ENCODE peak calls at places on chromosome 11, in ten cellular contexts. Z is fibroblast of mammary gland, P is psoas muscle, K is astrocyte of the spinal cord, V is lower leg skin, U is A673, F is A549, O is hepatocyte, T is kidney epithelial cell, G is IMR-90. B is an unnamed sample.

GRCh38 chr11:93525601-93526000 is 17.6 kb downstream of the SMCO4 start:
- DNase-seq in T (no peak), Z (peak), F (no peak), P (peak), G (peak), V (no peak), U (no peak), K (peak), O (peak), B (no peak)

GRCh38 chr11:134412508-134413333 is 679 bp upstream of the B3GAT1 start:
- DNase-seq in F (no peak), T (no peak), O (peak), P (no peak), Z (no peak), V (no peak), G (no peak), U (peak), K (no peak), B (no peak)

GRCh38 chr11:69972351-69972802 is 105.7 kb upstream of the ANO1 start:
- DNase-seq in U (no peak), T (no peak), P (no peak), O (peak), Z (no peak), F (no peak), K (no peak), G (no peak), V (no peak), B (no peak)

GRCh38 chr11:19972091-19972490 is 188.2 kb downstream of the DBX1 start:
- DNase-seq in V (no peak), F (no peak), T (no peak), O (no peak), G (no peak), U (no peak), Z (no peak), P (no peak), K (no peak), B (no peak)

GRCh38 chr11:4181780-4182721 is 87.5 kb downstream of the RRM1 start:
- DNase-seq in F (peak), V (no peak), Z (peak), O (peak), T (peak), K (peak), U (peak), G (peak), P (no peak), B (no peak)

GRCh38 chr11:9498457-9499078 is 37.8 kb downstream of the ZNF143 start:
- DNase-seq in K (no peak), O (no peak), Z (no peak), V (no peak), G (no peak), F (no peak), T (no peak), P (no peak), U (no peak), B (no peak)

GRCh38 chr11:7515544-7515943 is 1.7 kb downstream of the PPFIBP2 start:
- DNase-seq in Z (no peak), K (no peak), U (no peak), F (no peak), T (no peak), O (no peak), G (no peak), V (no peak), P (no peak), B (no peak)

GRCh38 chr11:61963016-61963281 is 4.5 kb downstream of the FTH1 start:
- DNase-seq in O (no peak), U (no peak), V (no peak), G (peak), F (no peak), T (no peak), K (no peak), P (no peak), Z (no peak), B (no peak)

GRCh38 chr11:45043755-45044475 is 93.2 kb upstream of the TP53I11 start:
- DNase-seq in T (no peak), K (no peak), U (no peak), V (no peak), Z (no peak), G (no peak), P (no peak), F (no peak), O (no peak), B (no peak)

GRCh38 chr11:110479070-110479444 is 49.3 kb downstream of the FDX1 start:
- DNase-seq in U (peak), Z (no peak), G (no peak), K (peak), O (no peak), P (no peak), F (no peak), V (no peak), T (no peak), B (no peak)

GRCh38 chr11:9529333-9529648 is 44.2 kb upstream of the WEE1 start:
- DNase-seq in G (no peak), K (no peak), P (peak), V (no peak), T (no peak), U (peak), Z (peak), F (no peak), O (no peak), B (no peak)

GRCh38 chr11:116694017-116694725 is 78.6 kb downstream of the BUD13 start:
- DNase-seq in V (no peak), K (no peak), F (no peak), T (no peak), O (no peak), Z (no peak), U (no peak), P (no peak), G (no peak), B (no peak)

GRCh38 chr11:33620423-33621120 is 80.1 kb downstream of the C11orf91 start:
- DNase-seq in P (no peak), V (no peak), O (no peak), U (peak), Z (peak), T (peak), F (no peak), G (peak), K (peak), B (no peak)

GRCh38 chr11:17371614-17372013 is 16.8 kb downstream of the KCNJ11 start:
- DNase-seq in V (no peak), O (no peak), T (no peak), F (peak), P (no peak), K (peak), Z (peak), U (peak), G (peak), B (no peak)

GRCh38 chr11:17498058-17498457 is 21.4 kb upstream of the ABCC8 start:
- DNase-seq in U (no peak), G (no peak), V (no peak), T (no peak), P (no peak), Z (no peak), K (no peak), O (no peak), F (no peak), B (no peak)

GRCh38 chr11:22192642-22193347 is at the start of gene ANO5:
- DNase-seq in Z (no peak), G (no peak), K (no peak), F (peak), U (peak), O (peak), P (peak), V (peak), T (no peak), B (no peak)

GRCh38 chr11:19472679-19473078 is 231.9 kb upstream of the E2F8 start:
- DNase-seq in Z (peak), V (no peak), F (no peak), O (no peak), G (no peak), K (peak), T (no peak), U (peak), P (no peak), B (no peak)

GRCh38 chr11:130726234-130726559 is 190.1 kb downstream of the SNX19 start:
- DNase-seq in O (peak), V (no peak), K (peak), P (peak), F (no peak), T (no peak), U (no peak), G (peak), Z (peak), B (no peak)

DNA sequence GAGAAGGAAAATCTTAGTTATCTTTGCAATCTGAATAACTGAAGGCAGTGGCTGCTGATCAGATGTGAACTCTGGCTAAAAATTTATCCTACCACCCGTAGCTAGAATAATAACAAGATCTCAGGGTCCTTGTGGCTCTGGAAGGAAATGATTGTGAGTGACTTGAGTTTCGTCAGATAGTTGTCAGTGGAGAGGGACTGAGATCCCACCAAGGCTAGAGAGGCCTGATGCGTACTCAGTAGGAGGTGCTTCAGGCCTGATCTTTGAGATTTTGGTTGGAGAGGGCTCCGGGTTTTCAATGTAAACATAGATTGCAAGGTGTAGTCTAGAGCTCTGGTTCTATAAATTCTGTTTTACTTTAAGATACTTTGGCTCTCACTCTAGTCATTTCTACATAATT is 1.4 kb downstream of the MADD start:
- DNase-seq in V (no peak), T (no peak), G (no peak), F (no peak), U (no peak), O (no peak), Z (no peak), P (no peak), K (no peak), B (no peak)
- TF ChIP-seq CTCF in V (no peak), T (no peak), G (no peak), F (no peak), U (no peak), O (no peak), Z (no peak), P (no peak), K (no peak), B (no peak)

GRCh38 chr11:65574963-65575567 is 788 bp upstream of the EHBP1L1 start:
- DNase-seq in U (peak), V (no peak), G (no peak), Z (peak), P (no peak), K (no peak), O (peak), T (no peak), F (no peak), B (no peak)
- H3K4me3 ChIP-seq in U (peak), V (peak), G (peak), Z (peak), P (peak), K (peak), O (peak), T (peak), F (peak), B (peak)

DNA sequence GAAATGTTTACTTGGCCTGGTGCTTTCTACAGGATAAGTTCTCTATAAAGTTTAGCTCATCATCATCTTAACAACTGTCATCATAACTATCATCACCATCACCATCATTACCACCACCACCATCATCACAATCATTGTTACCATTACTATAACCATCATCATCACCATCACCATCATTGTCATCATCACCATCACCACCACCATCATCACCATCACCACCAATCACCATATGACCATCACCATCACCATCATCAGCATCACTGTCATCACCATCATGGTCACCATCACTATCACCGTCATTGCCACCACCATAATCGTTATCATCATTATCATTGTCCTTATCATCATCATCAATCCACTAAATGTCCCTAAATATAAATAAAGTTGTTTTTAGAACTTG is 54.9 kb downstream of the DHCR7 start:
- DNase-seq in P (no peak), Z (no peak), F (no peak), O (no peak), V (no peak), K (no peak), U (no peak), T (no peak), G (no peak), B (no peak)
- TF ChIP-seq CTCF in P (no peak), Z (no peak), F (no peak), O (no peak), V (no peak), K (no peak), U (no peak), T (no peak), G (no peak), B (no peak)

DNA sequence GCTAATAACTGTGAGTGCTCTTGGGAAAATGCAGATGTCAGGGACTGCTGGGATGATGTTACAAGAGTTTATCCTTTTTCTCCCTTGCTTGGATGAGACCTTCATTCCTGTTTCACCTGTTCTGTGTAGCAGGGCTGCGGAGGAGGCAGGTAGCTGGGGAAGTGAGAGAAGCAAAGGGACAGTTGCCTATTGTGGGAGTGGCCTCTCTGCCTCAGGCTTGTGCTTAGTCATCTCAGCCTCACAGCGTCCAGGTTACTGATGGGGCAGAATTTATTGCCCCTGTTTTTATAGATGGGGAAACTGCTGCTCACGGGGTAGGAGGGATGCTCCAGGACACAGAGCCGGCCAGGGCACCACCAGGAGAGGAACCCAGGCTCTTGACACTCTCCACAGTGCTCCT is 1.7 kb downstream of the STX3 start:
- DNase-seq in P (no peak), V (peak), Z (peak), U (no peak), K (peak), O (peak), G (peak), T (no peak), F (peak), B (no peak)
- H3K4me3 ChIP-seq in P (peak), V (no peak), Z (no peak), U (no peak), K (no peak), O (peak), G (no peak), T (peak), F (peak), B (no peak)

GRCh38 chr11:2076441-2076840 is 62.7 kb downstream of the IGF2 start:
- DNase-seq in P (no peak), F (no peak), O (no peak), U (no peak), T (no peak), G (no peak), Z (no peak), V (no peak), K (no peak), B (no peak)

GRCh38 chr11:2071748-2072385 is 67.3 kb downstream of the IGF2 start:
- DNase-seq in P (no peak), K (no peak), U (no peak), Z (no peak), V (no peak), O (no peak), G (no peak), T (no peak), F (no peak), B (no peak)

GRCh38 chr11:2072551-2073261 is 66.5 kb downstream of the IGF2 start:
- DNase-seq in F (no peak), U (no peak), T (no peak), K (peak), G (peak), Z (no peak), O (no peak), P (no peak), V (no peak), B (no peak)

GRCh38 chr11:2077061-2077802 is 62.0 kb downstream of the IGF2 start:
- DNase-seq in G (peak), Z (peak), T (peak), K (peak), U (no peak), O (no peak), V (no peak), P (no peak), F (peak), B (peak)

DNA sequence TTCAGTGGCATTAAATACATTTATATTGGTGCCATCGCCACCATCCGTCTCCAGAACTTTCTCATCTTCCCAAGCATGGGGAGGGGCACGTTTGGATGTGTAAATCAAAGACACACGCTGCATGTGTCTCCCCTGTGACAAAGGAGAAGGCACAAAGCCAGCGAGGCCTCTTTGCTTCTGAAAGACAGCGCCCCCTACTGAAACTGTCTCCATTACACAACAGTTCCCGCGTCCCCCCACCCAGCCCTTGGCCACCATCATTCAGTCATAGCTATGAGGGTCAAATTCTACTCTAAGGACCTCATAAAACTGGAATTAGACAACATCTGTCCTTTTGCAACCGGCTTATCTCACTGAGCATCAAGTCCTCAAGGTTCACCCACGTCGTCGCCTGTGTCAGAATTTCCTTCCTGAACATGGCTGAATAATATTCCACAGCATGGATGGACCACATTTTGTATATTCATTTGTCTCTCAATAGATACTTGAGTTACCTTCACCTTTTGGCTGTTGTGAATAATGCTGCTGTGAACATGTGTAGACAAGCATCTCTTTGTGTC is 64.8 kb downstream of the IGF2 start:
- DNase-seq in V (no peak), K (no peak), O (no peak), Z (no peak), T (no peak), U (peak), G (no peak), F (no peak), P (no peak), B (no peak)
- TF ChIP-seq CTCF in V (no peak), K (peak), O (peak), Z (peak), T (peak), U (peak), G (no peak), F (peak), P (no peak), B (peak)

GRCh38 chr11:112348480-112349029 is 87.9 kb upstream of the PLET1 start:
- DNase-seq in K (no peak), T (no peak), V (no peak), U (no peak), G (no peak), P (no peak), Z (no peak), F (no peak), O (no peak), B (no peak)

GRCh38 chr11:112354364-112354763 is 93.7 kb upstream of the PLET1 start:
- DNase-seq in U (no peak), Z (no peak), V (no peak), O (no peak), K (no peak), P (no peak), T (no peak), G (no peak), F (no peak), B (no peak)

GRCh38 chr11:112355726-112356125 is 95.1 kb upstream of the PLET1 start:
- DNase-seq in G (peak), F (peak), T (no peak), V (no peak), K (no peak), P (no peak), O (peak), U (peak), Z (peak), B (no peak)

GRCh38 chr11:112357488-112357887 is 96.8 kb upstream of the PLET1 start:
- DNase-seq in F (no peak), V (no peak), O (no peak), G (no peak), K (no peak), Z (no peak), P (no peak), T (no peak), U (no peak), B (no peak)

DNA sequence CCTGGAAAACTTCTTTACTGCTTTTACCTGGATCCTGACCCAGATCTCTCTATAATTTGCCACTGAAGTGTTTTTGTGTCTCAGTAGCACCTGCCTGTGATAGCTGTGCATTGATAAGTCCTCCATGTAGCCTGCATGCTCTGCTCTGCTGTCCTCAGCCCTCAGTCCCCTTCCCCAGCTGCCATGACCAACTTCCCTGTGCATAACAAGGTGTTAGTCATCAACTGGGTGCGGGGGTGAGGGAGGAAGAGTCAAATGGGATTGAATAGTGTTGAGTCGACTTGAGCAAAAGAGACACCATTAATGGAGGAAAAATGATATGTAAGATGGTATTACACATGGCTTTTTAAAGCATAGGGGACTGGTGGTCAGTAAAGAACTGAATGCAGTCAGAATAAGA is 92.2 kb upstream of the PLET1 start:
- DNase-seq in O (no peak), G (peak), V (no peak), K (no peak), U (no peak), F (no peak), T (no peak), Z (peak), P (no peak), B (no peak)
- H3K4me3 ChIP-seq in O (no peak), G (no peak), V (no peak), K (no peak), U (no peak), F (no peak), T (no peak), Z (no peak), P (no peak), B (no peak)

GRCh38 chr11:67468835-67469811 is at the start of gene TMEM134:
- DNase-seq in P (peak), K (peak), Z (peak), T (peak), O (peak), V (peak), G (peak), U (peak), F (peak), B (no peak)
- TF ChIP-seq CTCF in P (peak), K (peak), Z (no peak), T (peak), O (peak), V (peak), G (peak), U (peak), F (peak), B (peak)

B was measured in BJ.